ENCODE peak calls at places on chromosomes 7 and 10, in four cellular contexts. One of them, this sample, is unnamed.

GRCh38 chr7:116150588-116150987 is 59.8 kb upstream of the TES start:
- DNase-seq in A549: no peak
- DNase-seq in H1: no peak
- DNase-seq in transverse colon: no peak
- DNase-seq in this sample: no peak

GRCh38 chr10:18737236-18737635 is 78.0 kb downstream of the ARL5B start:
- DNase-seq in A549: no peak
- DNase-seq in transverse colon: no peak
- DNase-seq in H1: no peak
- DNase-seq in this sample: no peak

GRCh38 chr7:22447008-22447407 is 53.0 kb downstream of the STEAP1B start:
- DNase-seq in H1: no peak
- DNase-seq in A549: no peak
- DNase-seq in transverse colon: no peak
- DNase-seq in this sample: no peak

GRCh38 chr7:101200862-101201599 is at the start of gene MOGAT3:
- DNase-seq in transverse colon: peak
- DNase-seq in H1: no peak
- DNase-seq in A549: no peak
- DNase-seq in this sample: no peak

GRCh38 chr10:47318706-47319105 is 3.5 kb upstream of the GDF2 start:
- DNase-seq in A549: peak
- DNase-seq in transverse colon: no peak
- DNase-seq in H1: no peak
- DNase-seq in this sample: peak

GRCh38 chr7:128895320-128895719 is 15.2 kb downstream of the KCP start:
- DNase-seq in transverse colon: no peak
- DNase-seq in A549: no peak
- DNase-seq in H1: no peak
- DNase-seq in this sample: no peak

GRCh38 chr7:80584778-80585177 is 53.7 kb upstream of the CD36 start:
- DNase-seq in H1: no peak
- DNase-seq in A549: no peak
- DNase-seq in transverse colon: no peak
- DNase-seq in this sample: no peak

GRCh38 chr7:55477781-55478374 is 94.4 kb downstream of the VOPP1 start:
- DNase-seq in transverse colon: no peak
- DNase-seq in H1: no peak
- DNase-seq in A549: no peak
- DNase-seq in this sample: no peak

GRCh38 chr7:44607141-44608068 is 978 bp downstream of the OGDH start:
- DNase-seq in A549: no peak
- DNase-seq in H1: no peak
- DNase-seq in transverse colon: no peak
- DNase-seq in this sample: peak

GRCh38 chr10:101616415-101617101 is 28.4 kb downstream of the DPCD start:
- DNase-seq in transverse colon: no peak
- DNase-seq in A549: no peak
- DNase-seq in H1: no peak
- DNase-seq in this sample: no peak

GRCh38 chr10:101617824-101618568 is 29.9 kb downstream of the DPCD start:
- DNase-seq in H1: no peak
- DNase-seq in A549: no peak
- DNase-seq in transverse colon: no peak
- DNase-seq in this sample: no peak

GRCh38 chr10:101618871-101619270 is 30.8 kb downstream of the DPCD start:
- DNase-seq in A549: no peak
- DNase-seq in H1: no peak
- DNase-seq in transverse colon: no peak
- DNase-seq in this sample: no peak

GRCh38 chr10:101615760-101616116 is 27.6 kb downstream of the DPCD start:
- DNase-seq in A549: no peak
- DNase-seq in transverse colon: no peak
- DNase-seq in H1: no peak
- DNase-seq in this sample: no peak

DNA sequence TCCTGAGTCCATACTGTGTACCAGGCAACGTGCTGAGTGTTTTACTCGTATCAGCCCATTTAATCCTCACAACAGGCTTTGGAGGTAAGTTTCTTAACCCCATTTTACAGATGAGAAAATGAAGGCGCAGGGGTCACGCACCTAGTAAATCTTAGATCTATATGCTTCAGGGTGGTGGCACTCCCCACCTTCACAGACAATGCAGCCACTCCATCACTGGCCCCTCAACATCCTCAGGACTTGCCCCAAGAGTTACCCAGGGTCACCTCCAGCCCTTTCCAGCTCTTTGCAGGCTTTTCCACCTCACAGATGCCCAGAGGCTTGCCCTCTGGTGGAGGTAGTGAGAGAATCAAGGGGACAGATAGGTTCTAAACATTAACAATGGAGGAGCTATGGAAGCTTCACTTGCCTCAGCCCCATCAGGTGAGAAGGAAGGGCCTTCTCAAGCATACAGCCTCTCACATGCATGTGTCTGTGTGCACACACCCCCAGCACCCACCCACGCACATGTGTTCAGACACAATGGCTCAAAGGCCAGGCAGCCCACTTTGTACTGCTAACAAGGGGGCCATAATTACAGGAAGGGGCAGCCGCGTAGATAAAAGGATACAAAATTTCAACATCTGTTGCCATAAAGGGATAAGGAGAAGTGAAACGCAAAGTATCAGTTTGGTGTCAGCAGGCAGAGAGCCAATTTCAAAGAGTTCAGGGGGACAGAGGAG is 29.1 kb downstream of the DPCD start:
- DNase-seq in H1: no peak
- DNase-seq in transverse colon: no peak
- DNase-seq in A549: peak
- DNase-seq in this sample: no peak
- TF ChIP-seq EP300 in H1: no peak
- TF ChIP-seq EP300 in transverse colon: no peak
- TF ChIP-seq EP300 in A549: no peak
- TF ChIP-seq EP300 in this sample: no peak

GRCh38 chr10:31457858-31458257 is 138.8 kb downstream of the ZEB1 start:
- DNase-seq in A549: no peak
- DNase-seq in H1: no peak
- DNase-seq in transverse colon: no peak
- DNase-seq in this sample: no peak
- TF ChIP-seq EP300 in A549: no peak
- TF ChIP-seq EP300 in H1: no peak
- TF ChIP-seq EP300 in transverse colon: no peak
- TF ChIP-seq EP300 in this sample: no peak

GRCh38 chr10:133394801-133395221 is 854 bp downstream of the MTG1 start:
- DNase-seq in H1: no peak
- DNase-seq in transverse colon: no peak
- DNase-seq in A549: no peak
- DNase-seq in this sample: no peak

GRCh38 chr10:133391761-133392518 is 2.0 kb upstream of the MTG1 start:
- DNase-seq in A549: no peak
- DNase-seq in H1: no peak
- DNase-seq in transverse colon: no peak
- DNase-seq in this sample: no peak

GRCh38 chr10:133396035-133396624 is 2.2 kb downstream of the MTG1 start:
- DNase-seq in A549: no peak
- DNase-seq in transverse colon: no peak
- DNase-seq in H1: no peak
- DNase-seq in this sample: no peak

GRCh38 chr10:133393401-133394063 is 425 bp upstream of the MTG1 start:
- DNase-seq in A549: no peak
- DNase-seq in H1: peak
- DNase-seq in transverse colon: no peak
- DNase-seq in this sample: peak

DNA sequence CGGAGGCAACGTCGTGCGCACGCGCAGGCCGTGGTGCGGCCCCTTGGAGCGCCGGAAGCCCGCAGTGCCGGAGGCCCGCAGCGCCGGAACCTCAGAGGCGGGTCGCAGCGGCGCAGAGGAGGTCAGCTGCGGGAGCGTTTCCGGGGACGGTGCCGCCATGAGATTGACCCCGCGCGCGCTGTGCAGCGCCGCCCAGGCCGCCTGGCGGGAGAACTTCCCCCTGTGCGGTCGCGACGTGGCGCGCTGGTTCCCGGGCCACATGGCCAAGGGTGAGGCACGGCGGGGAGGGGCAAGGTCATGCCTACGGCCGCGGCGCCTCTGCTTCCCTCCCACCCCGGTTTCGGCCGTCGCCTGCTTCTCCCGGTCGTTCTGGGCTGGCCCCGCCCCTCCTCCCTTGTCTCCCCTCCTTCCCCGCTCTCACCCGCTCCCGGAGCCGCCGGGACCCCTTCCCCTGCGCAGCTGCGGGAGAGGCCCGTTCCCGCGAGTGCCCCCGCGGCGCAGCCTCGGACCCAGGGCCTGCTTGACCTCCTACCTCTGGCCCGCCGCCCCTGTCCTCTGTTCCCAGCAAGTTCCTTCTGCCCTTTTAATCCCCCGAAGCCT is at the start of gene MTG1:
- DNase-seq in A549: peak
- DNase-seq in transverse colon: peak
- DNase-seq in H1: peak
- DNase-seq in this sample: peak
- TF ChIP-seq EP300 in A549: no peak
- TF ChIP-seq EP300 in transverse colon: no peak
- TF ChIP-seq EP300 in H1: no peak
- TF ChIP-seq EP300 in this sample: no peak

GRCh38 chr10:74056081-74056818 is 58.3 kb downstream of the VCL start:
- DNase-seq in H1: no peak
- DNase-seq in transverse colon: no peak
- DNase-seq in A549: peak
- DNase-seq in this sample: no peak
- TF ChIP-seq EP300 in H1: no peak
- TF ChIP-seq EP300 in transverse colon: no peak
- TF ChIP-seq EP300 in A549: no peak
- TF ChIP-seq EP300 in this sample: no peak

GRCh38 chr7:70678621-70679251 is 453.2 kb upstream of the GALNT17 start:
- DNase-seq in A549: no peak
- DNase-seq in H1: no peak
- DNase-seq in transverse colon: no peak
- DNase-seq in this sample: no peak

GRCh38 chr7:70673833-70674232 is 458.1 kb upstream of the GALNT17 start:
- DNase-seq in A549: no peak
- DNase-seq in H1: no peak
- DNase-seq in transverse colon: no peak
- DNase-seq in this sample: no peak

GRCh38 chr7:70670288-70670687 is 461.7 kb upstream of the GALNT17 start:
- DNase-seq in A549: no peak
- DNase-seq in H1: no peak
- DNase-seq in transverse colon: no peak
- DNase-seq in this sample: no peak

GRCh38 chr7:70676243-70676642 is 455.7 kb upstream of the GALNT17 start:
- DNase-seq in A549: no peak
- DNase-seq in H1: no peak
- DNase-seq in transverse colon: no peak
- DNase-seq in this sample: no peak

GRCh38 chr7:70674268-70675025 is 457.5 kb upstream of the GALNT17 start:
- DNase-seq in H1: no peak
- DNase-seq in transverse colon: no peak
- DNase-seq in A549: no peak
- DNase-seq in this sample: no peak
- TF ChIP-seq EP300 in H1: no peak
- TF ChIP-seq EP300 in transverse colon: no peak
- TF ChIP-seq EP300 in A549: no peak
- TF ChIP-seq EP300 in this sample: no peak